ENCODE peak calls at places on chromosomes 13 and 19, in eight cellular contexts. Z is endodermal cell; W is cardiac muscle cell; B is SJSA1; O is effector memory CD4-positive, alpha-beta T cell; D is A549; I is neuronal stem cell; K is mucosa of descending colon. E is an unnamed sample. For H3K4me1, the result is how much of the 10 kb centered on the place peaks cover.

GRCh38 chr13:23705578-23705977 is 135.4 kb downstream of the TNFRSF19 start:
- DNase-seq in Z (no peak), W (peak), B (no peak), O (no peak), D (no peak), I (no peak), K (no peak), E (no peak)

GRCh38 chr13:66994097-66994496 is 236.0 kb downstream of the PCDH9 start:
- DNase-seq in Z (peak), W (peak), B (no peak), O (no peak), D (peak), I (peak), K (peak), E (no peak)

GRCh38 chr13:81395368-81395767 is 1054.4 kb upstream of the SPRY2 start:
- DNase-seq in Z (peak), W (peak), B (no peak), O (no peak), D (no peak), I (no peak), K (peak), E (no peak)

GRCh38 chr19:1213391-1214286 is 8.1 kb downstream of the STK11 start:
- DNase-seq in Z (no peak), W (peak), B (no peak), O (peak), D (no peak), I (no peak), K (peak), E (peak)

GRCh38 chr19:1132625-1133383 is 29.0 kb downstream of the GPX4 start:
- DNase-seq in Z (no peak), W (peak), B (no peak), O (no peak), D (no peak), I (no peak), K (peak), E (peak)

GRCh38 chr13:113820813-113821651 is 42.8 kb downstream of the GAS6 start:
- DNase-seq in Z (no peak), W (peak), B (peak), O (no peak), D (peak), I (no peak), K (no peak), E (no peak)

GRCh38 chr19:41753936-41754529 is 1.3 kb upstream of the CEACAM6 start:
- DNase-seq in Z (peak), W (peak), B (peak), O (peak), D (peak), I (peak), K (no peak), E (peak)

GRCh38 chr19:29687244-29687896 is 22.1 kb downstream of the PLEKHF1 start:
- DNase-seq in Z (no peak), W (peak), B (peak), O (no peak), D (no peak), I (no peak), K (no peak), E (no peak)

GRCh38 chr19:50522881-50523280 is 9.2 kb upstream of the ASPDH start:
- DNase-seq in Z (no peak), W (no peak), B (no peak), O (no peak), D (no peak), I (no peak), K (no peak), E (no peak)

GRCh38 chr13:51437550-51438127 is 15.2 kb downstream of the INTS6 start:
- DNase-seq in Z (no peak), W (no peak), B (no peak), O (no peak), D (no peak), I (no peak), K (no peak), E (no peak)

GRCh38 chr19:3387645-3388589 is 21.5 kb downstream of the NFIC start:
- DNase-seq in Z (no peak), W (peak), B (no peak), O (no peak), D (peak), I (no peak), K (peak), E (no peak)

GRCh38 chr19:51697169-51697776 is 4.1 kb downstream of the SPACA6 start:
- DNase-seq in Z (no peak), W (no peak), B (no peak), O (no peak), D (no peak), I (no peak), K (no peak), E (no peak)

GRCh38 chr19:42204684-42205083 is 12.8 kb downstream of the DEDD2 start:
- DNase-seq in Z (no peak), W (no peak), B (no peak), O (no peak), D (no peak), I (no peak), K (no peak), E (no peak)

GRCh38 chr13:100707818-100708740 is 33.5 kb upstream of the TMTC4 start:
- DNase-seq in Z (no peak), W (peak), B (no peak), O (no peak), D (no peak), I (no peak), K (no peak), E (no peak)

GRCh38 chr13:26759156-26759906 is 1.3 kb downstream of the GPR12 start:
- DNase-seq in Z (no peak), W (no peak), B (no peak), O (no peak), D (no peak), I (no peak), K (no peak), E (no peak)

GRCh38 chr19:10587022-10587838 is at the start of gene AP1M2:
- DNase-seq in Z (peak), W (no peak), B (no peak), O (no peak), D (no peak), I (no peak), K (peak), E (no peak)

GRCh38 chr13:23806874-23807522 is 82.2 kb downstream of the MIPEP start:
- DNase-seq in Z (no peak), W (no peak), B (no peak), O (no peak), D (no peak), I (no peak), K (no peak), E (no peak)

GRCh38 chr19:34236035-34236793 is 18.1 kb upstream of the GARRE1 start:
- DNase-seq in Z (no peak), W (peak), B (peak), O (no peak), D (no peak), I (no peak), K (peak), E (no peak)

GRCh38 chr19:29943615-29944014 is 1.6 kb downstream of the URI1 start:
- DNase-seq in Z (no peak), W (no peak), B (no peak), O (no peak), D (no peak), I (no peak), K (no peak), E (no peak)

GRCh38 chr19:4284176-4284958 is 5.3 kb downstream of the SHD start:
- DNase-seq in Z (peak), W (no peak), B (no peak), O (no peak), D (peak), I (no peak), K (peak), E (no peak)

GRCh38 chr19:42023121-42023942 is 29.3 kb upstream of the ATP1A3 start:
- DNase-seq in Z (peak), W (peak), B (no peak), O (no peak), D (peak), I (no peak), K (peak), E (no peak)

GRCh38 chr13:51955841-51956603 is 55.2 kb downstream of the ATP7B start:
- DNase-seq in Z (no peak), W (no peak), B (no peak), O (no peak), D (no peak), I (no peak), K (peak), E (peak)

GRCh38 chr19:23957660-23958281 is 43.1 kb downstream of the ZNF726 start:
- DNase-seq in Z (no peak), W (no peak), B (peak), O (no peak), D (no peak), I (no peak), K (no peak), E (no peak)

GRCh38 chr19:10061717-10062310 is 24.3 kb upstream of the SHFL start:
- DNase-seq in Z (peak), W (peak), B (no peak), O (no peak), D (no peak), I (no peak), K (no peak), E (no peak)

GRCh38 chr13:30113983-30114491 is 193.3 kb downstream of the KATNAL1 start:
- DNase-seq in Z (peak), W (no peak), B (no peak), O (no peak), D (no peak), I (no peak), K (peak), E (no peak)

GRCh38 chr19:42794751-42795150 is 29.3 kb upstream of the PSG8 start:
- DNase-seq in Z (no peak), W (no peak), B (no peak), O (no peak), D (no peak), I (no peak), K (no peak), E (no peak)

GRCh38 chr19:7461841-7462629 is 26.8 kb downstream of the PEX11G start:
- DNase-seq in Z (peak), W (no peak), B (no peak), O (no peak), D (no peak), I (no peak), K (no peak), E (no peak)

GRCh38 chr13:23432589-23432988 is 913 bp downstream of the SACS start:
- DNase-seq in Z (peak), W (no peak), B (no peak), O (no peak), D (no peak), I (no peak), K (no peak), E (no peak)

GRCh38 chr19:50330365-50331078 is 1.3 kb upstream of the KCNC3 start:
- DNase-seq in Z (peak), W (peak), B (no peak), O (peak), D (peak), I (peak), K (peak), E (peak)

GRCh38 chr19:8487137-8487851 is 15.1 kb downstream of the PRAM1 start:
- DNase-seq in Z (no peak), W (no peak), B (no peak), O (peak), D (no peak), I (no peak), K (peak), E (peak)

GRCh38 chr19:661427-662196 is 1.4 kb downstream of the RNF126 start:
- DNase-seq in Z (peak), W (no peak), B (no peak), O (peak), D (no peak), I (no peak), K (peak), E (peak)

GRCh38 chr19:50835103-50835784 is 1.9 kb upstream of the KLK15 start:
- DNase-seq in Z (no peak), W (peak), B (no peak), O (no peak), D (peak), I (no peak), K (peak), E (no peak)

GRCh38 chr13:42981317-42981716 is 10.7 kb downstream of the EPSTI1 start:
- DNase-seq in Z (no peak), W (peak), B (peak), O (no peak), D (no peak), I (no peak), K (no peak), E (no peak)

GRCh38 chr13:114164027-114164426 is 15.0 kb upstream of the CFAP97D2 start:
- DNase-seq in Z (no peak), W (no peak), B (no peak), O (no peak), D (no peak), I (no peak), K (peak), E (no peak)

GRCh38 chr19:2627319-2627829 is 75.1 kb downstream of the GNG7 start:
- DNase-seq in Z (no peak), W (peak), B (peak), O (no peak), D (peak), I (no peak), K (no peak), E (peak)

GRCh38 chr13:44311011-44311481 is 62.6 kb upstream of the SERP2 start:
- DNase-seq in Z (no peak), W (peak), B (no peak), O (no peak), D (no peak), I (no peak), K (no peak), E (no peak)
- H3K4me1 ChIP-seq in Z (under half), W (under half), B (under half), O (under half), D (half or more), I (under half), K (under half), E (under half)

DNA sequence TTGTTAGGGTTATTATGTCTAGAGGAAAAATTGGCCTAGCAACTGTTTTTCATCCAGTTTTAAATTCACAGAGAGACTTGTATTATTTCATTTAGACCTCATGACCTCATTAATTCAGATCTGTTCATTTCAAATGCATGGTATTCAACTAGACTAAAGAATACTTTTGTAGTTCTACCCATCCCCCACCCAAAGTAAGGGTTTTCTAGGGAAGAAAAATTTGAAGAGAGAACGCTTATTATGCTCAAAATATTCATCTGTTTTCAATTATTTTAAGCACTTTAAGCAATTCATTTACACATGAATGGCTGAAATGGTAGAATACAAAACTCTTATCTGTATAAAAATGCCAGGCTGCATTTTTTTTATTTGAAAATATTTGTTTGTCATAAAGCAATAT is 1781.8 kb upstream of the MIR17HG start:
- DNase-seq in Z (no peak), W (no peak), B (no peak), O (no peak), D (no peak), I (no peak), K (no peak), E (no peak)
- H3K4me3 ChIP-seq in Z (no peak), W (no peak), B (no peak), O (no peak), D (no peak), I (no peak), K (no peak), E (no peak)

DNA sequence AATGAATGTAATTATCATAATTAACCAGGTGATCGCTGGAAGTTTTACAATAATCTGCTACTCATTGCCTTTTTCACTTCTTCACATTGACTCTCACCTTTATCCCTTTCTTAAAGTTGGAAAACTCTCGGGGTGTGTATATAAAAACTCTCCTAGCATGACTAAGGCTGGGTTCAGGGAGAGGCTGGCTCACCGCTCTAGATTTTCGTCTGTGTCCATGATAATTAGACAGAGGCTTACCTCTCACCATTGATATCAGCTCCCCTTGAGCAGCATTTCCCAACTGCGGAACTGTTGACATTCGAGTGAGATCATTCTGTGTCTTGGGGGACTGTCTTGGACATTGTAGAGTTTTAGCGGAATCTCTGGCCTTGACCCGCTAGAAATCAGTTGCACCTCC is 39.4 kb downstream of the NFIX start:
- DNase-seq in Z (no peak), W (no peak), B (no peak), O (no peak), D (no peak), I (no peak), K (no peak), E (no peak)
- H3K4me1 ChIP-seq in Z (under half), W (under half), B (half or more), O (under half), D (under half), I (under half), K (half or more), E (under half)

DNA sequence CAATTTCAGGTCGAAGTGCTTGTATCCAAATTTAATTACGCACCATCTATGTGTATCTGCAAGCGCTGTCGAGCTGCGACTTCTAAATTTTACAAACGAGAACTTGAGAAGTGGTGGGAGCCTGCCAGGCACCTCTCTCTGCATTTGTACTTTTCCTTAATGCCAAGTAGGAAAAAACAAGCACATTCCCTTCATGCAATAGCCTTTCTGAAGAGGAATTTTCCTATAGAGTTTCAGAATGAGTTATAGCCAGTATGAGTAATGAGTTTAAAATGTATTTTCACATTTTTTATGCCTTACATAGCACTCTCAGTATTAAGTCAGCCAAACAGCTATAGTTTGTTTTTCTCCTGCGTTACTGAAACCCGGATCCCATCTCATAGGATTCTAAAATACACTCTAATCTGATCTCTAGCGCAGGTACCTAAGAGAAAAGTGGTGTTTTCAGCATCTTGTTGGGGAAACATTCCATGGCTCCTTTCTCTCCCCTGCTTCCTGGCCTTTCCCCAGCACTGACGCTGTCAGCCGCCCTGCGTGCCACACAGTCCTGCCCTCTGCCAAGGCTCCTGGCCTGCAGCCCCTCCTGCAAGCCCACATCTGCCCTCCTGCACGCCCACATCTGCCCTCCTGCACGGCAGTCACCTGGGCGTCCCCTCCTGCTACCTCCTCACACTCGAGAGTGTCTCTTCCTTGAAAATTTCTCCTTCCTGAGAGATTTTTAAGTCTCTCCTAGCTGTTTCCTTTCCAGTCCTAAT is 526.9 kb downstream of the MYO16 start:
- DNase-seq in Z (no peak), W (peak), B (peak), O (no peak), D (no peak), I (no peak), K (no peak), E (no peak)
- H3K4me3 ChIP-seq in Z (no peak), W (no peak), B (peak), O (no peak), D (no peak), I (no peak), K (no peak), E (no peak)

GRCh38 chr13:99062593-99062992 is 84.7 kb upstream of the DOCK9 start:
- DNase-seq in Z (no peak), W (peak), B (peak), O (no peak), D (no peak), I (no peak), K (no peak), E (no peak)

GRCh38 chr13:99063952-99064351 is 86.1 kb upstream of the DOCK9 start:
- DNase-seq in Z (no peak), W (no peak), B (no peak), O (no peak), D (no peak), I (no peak), K (no peak), E (peak)

GRCh38 chr13:99063178-99063577 is 85.3 kb upstream of the DOCK9 start:
- DNase-seq in Z (no peak), W (no peak), B (no peak), O (no peak), D (no peak), I (no peak), K (no peak), E (no peak)

GRCh38 chr13:99059498-99060070 is 81.7 kb upstream of the DOCK9 start:
- DNase-seq in Z (no peak), W (no peak), B (no peak), O (no peak), D (no peak), I (no peak), K (no peak), E (no peak)

GRCh38 chr13:99061411-99061810 is 83.5 kb upstream of the DOCK9 start:
- DNase-seq in Z (no peak), W (no peak), B (no peak), O (no peak), D (no peak), I (no peak), K (no peak), E (no peak)
- H3K4me1 ChIP-seq in Z (under half), W (under half), B (under half), O (under half), D (under half), I (under half), K (under half), E (under half)

DNA sequence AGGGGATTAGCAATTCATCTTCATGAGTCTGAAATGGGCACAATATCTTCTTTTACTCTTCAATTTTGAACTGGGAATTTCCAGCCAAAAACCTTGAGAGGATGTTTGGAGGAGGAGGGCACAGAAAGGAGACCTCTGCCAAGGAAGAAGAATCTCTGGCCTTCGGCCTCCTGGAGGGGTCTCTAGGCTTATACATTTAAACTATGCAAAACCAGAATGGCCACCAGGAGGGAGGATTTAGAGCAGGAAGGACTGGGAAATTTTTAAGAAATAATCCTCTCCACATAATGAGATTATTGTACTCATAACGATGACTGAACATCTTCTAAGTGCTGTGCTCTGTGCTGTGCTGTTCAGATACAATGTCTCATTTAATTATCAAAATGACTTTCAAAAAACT is 325.9 kb downstream of the NDFIP2 start:
- DNase-seq in Z (no peak), W (no peak), B (no peak), O (no peak), D (no peak), I (no peak), K (no peak), E (no peak)
- H3K4me3 ChIP-seq in Z (no peak), W (no peak), B (no peak), O (no peak), D (no peak), I (no peak), K (no peak), E (no peak)

DNA sequence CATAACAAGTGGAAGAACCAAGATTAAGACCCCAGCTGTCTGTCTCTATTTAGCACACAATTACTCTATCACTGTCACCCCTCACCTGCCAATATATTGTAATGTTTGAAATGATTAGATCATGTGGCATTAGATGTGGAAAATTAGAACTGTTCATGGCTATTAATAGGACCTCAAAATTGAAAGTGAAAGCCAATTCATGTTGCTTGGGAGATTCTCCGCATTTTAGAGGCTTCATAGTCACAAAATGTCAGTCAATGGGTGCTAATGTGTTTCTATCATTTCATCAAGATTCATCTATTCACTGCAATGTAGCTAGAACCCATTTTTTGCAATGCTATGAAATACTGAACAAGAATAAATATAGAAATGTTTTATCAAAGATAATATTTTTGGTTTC is 388.7 kb downstream of the DCT start:
- DNase-seq in Z (no peak), W (peak), B (no peak), O (no peak), D (no peak), I (no peak), K (no peak), E (no peak)
- H3K4me1 ChIP-seq in Z (under half), W (under half), B (under half), O (under half), D (under half), I (under half), K (under half), E (under half)

E was measured in CD4-positive, CD25-positive, alpha-beta regulatory T cell.